ENCODE peak calls at places on chromosomes 5 and 9, in eight cellular contexts. D is caudate nucleus; X is heart right ventricle; L is colonic mucosa; H is Panc1; F is coronary artery; K is heart left ventricle; W is effector memory CD4-positive, alpha-beta T cell. U is an unnamed sample.

GRCh38 chr5:178214160-178214803 is 9.9 kb downstream of the HNRNPAB start:
- DNase-seq in D (no peak), X (no peak), L (no peak), H (no peak), F (no peak), K (no peak), W (no peak), U (no peak)

GRCh38 chr9:109779711-109780452 is at the start of gene PALM2AKAP2:
- DNase-seq in D (no peak), X (peak; percentile 81), L (peak; percentile 60), H (no peak), F (peak; percentile 85), K (peak; percentile 78), W (no peak), U (no peak)

GRCh38 chr5:124678478-124678877 is 68.0 kb downstream of the ZNF608 start:
- DNase-seq in D (no peak), X (peak; percentile 21), L (no peak), H (no peak), F (no peak), K (peak; percentile 45), W (no peak), U (no peak)

GRCh38 chr5:97162045-97162444 is 19.6 kb upstream of the LIX1 start:
- DNase-seq in D (peak; percentile 33), X (no peak), L (peak; percentile 80), H (peak; percentile 76), F (no peak), K (peak; percentile 59), W (no peak), U (no peak)

GRCh38 chr9:135463140-135463539 is 16.4 kb upstream of the PPP1R26 start:
- DNase-seq in D (no peak), X (no peak), L (no peak), H (no peak), F (no peak), K (no peak), W (no peak), U (no peak)

GRCh38 chr9:18343799-18344198 is 130.2 kb upstream of the ADAMTSL1 start:
- DNase-seq in D (no peak), X (no peak), L (no peak), H (no peak), F (no peak), K (no peak), W (no peak), U (no peak)

GRCh38 chr5:124957063-124957462 is 210.6 kb upstream of the ZNF608 start:
- DNase-seq in D (no peak), X (no peak), L (no peak), H (no peak), F (no peak), K (no peak), W (no peak), U (no peak)

GRCh38 chr5:96968614-96969013 is 32.7 kb downstream of the LNPEP start:
- DNase-seq in D (no peak), X (no peak), L (no peak), H (no peak), F (no peak), K (no peak), W (no peak), U (peak; percentile 4)

GRCh38 chr5:173029499-173029921 is 26.6 kb upstream of the CREBRF start:
- DNase-seq in D (no peak), X (no peak), L (no peak), H (no peak), F (peak; percentile 50), K (no peak), W (no peak), U (no peak)

GRCh38 chr5:173025651-173026050 is 30.5 kb upstream of the CREBRF start:
- DNase-seq in D (no peak), X (no peak), L (no peak), H (no peak), F (peak; percentile 29), K (no peak), W (no peak), U (no peak)

GRCh38 chr5:173027905-173028304 is 28.2 kb upstream of the CREBRF start:
- DNase-seq in D (no peak), X (no peak), L (no peak), H (no peak), F (no peak), K (no peak), W (no peak), U (no peak)

GRCh38 chr5:173032730-173033129 is 23.4 kb upstream of the CREBRF start:
- DNase-seq in D (no peak), X (no peak), L (no peak), H (no peak), F (no peak), K (no peak), W (no peak), U (no peak)

DNA sequence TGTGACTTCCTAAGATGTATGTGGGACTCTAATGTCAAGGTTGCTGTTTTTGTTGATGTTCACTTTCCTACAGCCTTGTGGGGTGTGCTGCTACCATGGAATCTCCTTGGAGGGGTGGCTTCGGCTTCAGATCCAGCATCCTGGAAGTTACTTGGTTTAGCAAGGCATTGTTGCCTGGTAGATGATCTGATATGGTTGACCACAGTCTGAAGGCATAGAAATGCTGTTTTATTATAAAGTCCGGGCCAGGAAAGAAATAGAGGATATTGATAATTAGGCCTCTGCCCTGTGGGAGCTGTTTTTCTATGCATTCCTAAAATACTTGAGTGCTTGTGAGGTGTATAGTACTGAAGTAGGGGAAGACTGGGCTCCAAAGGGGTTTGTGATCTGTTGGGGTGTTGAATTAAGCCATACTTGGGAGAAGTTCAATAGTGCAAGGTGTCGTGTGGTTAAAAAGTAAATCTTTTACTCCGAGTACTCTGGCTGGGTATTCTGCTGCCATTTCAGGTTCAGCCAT is 27.3 kb upstream of the CREBRF start:
- DNase-seq in D (no peak), X (no peak), L (no peak), H (no peak), F (no peak), K (no peak), W (no peak), U (no peak)
- H3K27ac ChIP-seq in D (no peak overlapping the region), X (peak overlapping the region; percentile 70), L (no peak overlapping the region), H (no peak overlapping the region), F (peak overlapping the region; percentile 56), K (peak overlapping the region; percentile 63), W (no peak overlapping the region), U (no peak overlapping the region)

DNA sequence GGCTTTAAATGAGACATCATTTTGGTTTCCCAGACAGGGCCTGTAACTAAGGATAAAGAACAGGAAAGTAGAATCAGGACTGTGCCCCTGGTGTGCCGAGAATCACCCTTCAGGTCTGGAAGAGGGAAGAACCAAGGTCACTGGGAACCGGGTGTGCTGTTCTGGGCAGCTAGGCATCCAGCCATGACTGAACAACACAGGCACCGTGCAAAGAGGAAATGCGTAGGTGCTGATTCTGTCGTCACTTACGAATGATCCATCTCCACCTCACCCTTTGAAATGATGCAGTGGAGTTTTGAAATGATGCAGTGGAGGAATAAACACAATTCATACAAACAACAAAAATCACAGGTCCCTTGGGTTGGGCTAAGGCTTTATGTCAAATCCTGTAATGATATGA is 64.4 kb downstream of the MAP1B start:
- DNase-seq in D (no peak), X (peak; percentile 27), L (no peak), H (no peak), F (no peak), K (peak; percentile 37), W (no peak), U (no peak)
- H3K27ac ChIP-seq in D (no peak overlapping the region), X (no peak overlapping the region), L (no peak overlapping the region), H (no peak overlapping the region), F (no peak overlapping the region), K (peak overlapping the region; percentile 48), W (no peak overlapping the region), U (no peak overlapping the region)

GRCh38 chr5:73996181-73996770 is 370.3 kb downstream of the ARHGEF28 start:
- DNase-seq in D (no peak), X (no peak), L (no peak), H (no peak), F (no peak), K (no peak), W (no peak), U (no peak)

GRCh38 chr5:73999306-73999705 is 373.3 kb downstream of the ARHGEF28 start:
- DNase-seq in D (no peak), X (no peak), L (no peak), H (no peak), F (no peak), K (no peak), W (no peak), U (no peak)

GRCh38 chr5:73998496-73998895 is 372.5 kb downstream of the ARHGEF28 start:
- DNase-seq in D (no peak), X (no peak), L (no peak), H (no peak), F (no peak), K (no peak), W (no peak), U (no peak)

GRCh38 chr5:73994963-73995362 is 369.0 kb downstream of the ARHGEF28 start:
- DNase-seq in D (no peak), X (no peak), L (no peak), H (no peak), F (no peak), K (no peak), W (no peak), U (no peak)

DNA sequence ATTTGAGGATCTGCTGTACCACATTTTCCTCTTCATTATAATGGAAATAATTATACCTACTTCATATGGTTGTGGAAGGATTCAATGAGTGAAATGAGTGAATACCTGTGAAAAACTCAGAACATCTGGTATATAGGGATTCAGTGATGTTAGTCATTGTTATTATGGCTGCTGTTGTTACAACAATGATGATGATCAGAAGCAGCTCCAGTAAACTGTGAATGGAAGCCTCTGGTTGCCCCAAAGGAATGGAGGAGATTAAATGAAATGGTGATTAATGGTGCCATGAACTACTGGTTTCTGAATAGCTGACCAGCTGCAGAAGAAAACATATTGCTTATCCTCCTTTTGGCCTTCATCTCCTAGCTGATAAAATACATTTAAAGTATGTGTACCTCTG is 371.9 kb downstream of the ARHGEF28 start:
- DNase-seq in D (no peak), X (no peak), L (no peak), H (no peak), F (no peak), K (no peak), W (no peak), U (no peak)
- H3K27ac ChIP-seq in D (no peak overlapping the region), X (no peak overlapping the region), L (no peak overlapping the region), H (no peak overlapping the region), F (no peak overlapping the region), K (no peak overlapping the region), W (no peak overlapping the region), U (no peak overlapping the region)

GRCh38 chr9:98998441-98999151 is 54.9 kb downstream of the COL15A1 start:
- DNase-seq in D (peak; percentile 46), X (peak; percentile 89), L (peak; percentile 82), H (no peak), F (peak; percentile 90), K (peak; percentile 86), W (peak; percentile 5), U (peak; percentile 44)
- H3K27ac ChIP-seq in D (no peak overlapping the region), X (peak overlapping the region; percentile 82), L (peak overlapping the region; percentile 16), H (no peak overlapping the region), F (peak overlapping the region; percentile 88), K (peak overlapping the region; percentile 84), W (no peak overlapping the region), U (no peak overlapping the region)

GRCh38 chr9:5628530-5629311 is at the start of gene RIC1:
- DNase-seq in D (peak; percentile 78), X (peak; percentile 92), L (peak; percentile 92), H (no peak), F (peak; percentile 96), K (peak; percentile 93), W (peak; percentile 83), U (peak; percentile 92)
- H3K27ac ChIP-seq in D (peak within 1 kb of the TSS; percentile 96), X (peak within 1 kb of the TSS; percentile 98), L (peak within 1 kb of the TSS; percentile 97), H (peak within 1 kb of the TSS; percentile 76), F (peak within 1 kb of the TSS; percentile 93), K (peak within 1 kb of the TSS; percentile 96), W (peak within 1 kb of the TSS; percentile 87), U (peak within 1 kb of the TSS; percentile 95)

GRCh38 chr5:138635268-138635667 is 60.1 kb upstream of the HSPA9 start:
- DNase-seq in D (no peak), X (no peak), L (peak; percentile 37), H (no peak), F (no peak), K (no peak), W (no peak), U (no peak)
- H3K27ac ChIP-seq in D (no peak overlapping the region), X (no peak overlapping the region), L (no peak overlapping the region), H (no peak overlapping the region), F (peak overlapping the region; percentile 41), K (no peak overlapping the region), W (no peak overlapping the region), U (no peak overlapping the region)